ENCODE peak calls at places on chromosomes 12 and 14, in six cellular contexts. One of them, this sample, is unnamed.
A peak's percentile ranks its signal among the peaks of the same experiment; 100 is the strongest.

GRCh38 chr12:6294533-6295186 is 15.8 kb upstream of the PLEKHG6 start:
- DNase-seq in memory B cell: no peak
- DNase-seq in GDM1: no peak
- DNase-seq in putamen: no peak
- DNase-seq in stimulated activated CD4-positive, alpha-beta T cell treated with anti-CD3 and anti-CD28 coated beads, Interleukin-2, amount 100 ng/mL, for 48 hours: no peak
- DNase-seq in right atrium auricular region: no peak
- DNase-seq in this sample: no peak

GRCh38 chr12:75694891-75695290 is 183.5 kb upstream of the KRR1 start:
- DNase-seq in putamen: no peak
- DNase-seq in memory B cell: no peak
- DNase-seq in GDM1: no peak
- DNase-seq in right atrium auricular region: no peak
- DNase-seq in stimulated activated CD4-positive, alpha-beta T cell treated with anti-CD3 and anti-CD28 coated beads, Interleukin-2, amount 100 ng/mL, for 48 hours: no peak
- DNase-seq in this sample: no peak

GRCh38 chr12:70609739-70610491 is 27.3 kb downstream of the PTPRB start:
- DNase-seq in stimulated activated CD4-positive, alpha-beta T cell treated with anti-CD3 and anti-CD28 coated beads, Interleukin-2, amount 100 ng/mL, for 48 hours: no peak
- DNase-seq in right atrium auricular region: peak; percentile 74
- DNase-seq in GDM1: peak; percentile 2
- DNase-seq in memory B cell: no peak
- DNase-seq in putamen: no peak
- DNase-seq in this sample: peak; percentile 27

GRCh38 chr14:99250636-99251208 is 21.3 kb downstream of the BCL11B start:
- DNase-seq in stimulated activated CD4-positive, alpha-beta T cell treated with anti-CD3 and anti-CD28 coated beads, Interleukin-2, amount 100 ng/mL, for 48 hours: no peak
- DNase-seq in memory B cell: no peak
- DNase-seq in GDM1: no peak
- DNase-seq in right atrium auricular region: no peak
- DNase-seq in putamen: no peak
- DNase-seq in this sample: no peak

GRCh38 chr14:99497341-99497740 is 16.1 kb downstream of the CCNK start:
- DNase-seq in memory B cell: no peak
- DNase-seq in GDM1: no peak
- DNase-seq in stimulated activated CD4-positive, alpha-beta T cell treated with anti-CD3 and anti-CD28 coated beads, Interleukin-2, amount 100 ng/mL, for 48 hours: no peak
- DNase-seq in putamen: no peak
- DNase-seq in right atrium auricular region: no peak
- DNase-seq in this sample: no peak

GRCh38 chr12:45946435-45946834 is 43.9 kb downstream of the SCAF11 start:
- DNase-seq in putamen: no peak
- DNase-seq in right atrium auricular region: no peak
- DNase-seq in memory B cell: no peak
- DNase-seq in GDM1: no peak
- DNase-seq in stimulated activated CD4-positive, alpha-beta T cell treated with anti-CD3 and anti-CD28 coated beads, Interleukin-2, amount 100 ng/mL, for 48 hours: no peak
- DNase-seq in this sample: no peak

GRCh38 chr14:23168246-23168645 is 15.2 kb downstream of the SLC7A8 start:
- DNase-seq in stimulated activated CD4-positive, alpha-beta T cell treated with anti-CD3 and anti-CD28 coated beads, Interleukin-2, amount 100 ng/mL, for 48 hours: no peak
- DNase-seq in GDM1: no peak
- DNase-seq in putamen: no peak
- DNase-seq in memory B cell: no peak
- DNase-seq in right atrium auricular region: no peak
- DNase-seq in this sample: no peak

GRCh38 chr12:14846878-14847580 is 3.7 kb upstream of the ART4 start:
- DNase-seq in memory B cell: no peak
- DNase-seq in GDM1: no peak
- DNase-seq in stimulated activated CD4-positive, alpha-beta T cell treated with anti-CD3 and anti-CD28 coated beads, Interleukin-2, amount 100 ng/mL, for 48 hours: no peak
- DNase-seq in right atrium auricular region: no peak
- DNase-seq in putamen: no peak
- DNase-seq in this sample: no peak

GRCh38 chr14:54549862-54550261 is 17.1 kb upstream of the SAMD4A start:
- DNase-seq in memory B cell: no peak
- DNase-seq in right atrium auricular region: no peak
- DNase-seq in putamen: no peak
- DNase-seq in stimulated activated CD4-positive, alpha-beta T cell treated with anti-CD3 and anti-CD28 coated beads, Interleukin-2, amount 100 ng/mL, for 48 hours: no peak
- DNase-seq in GDM1: no peak
- DNase-seq in this sample: no peak

GRCh38 chr12:119459481-119459880 is 125.0 kb downstream of the CCDC60 start:
- DNase-seq in right atrium auricular region: no peak
- DNase-seq in putamen: no peak
- DNase-seq in stimulated activated CD4-positive, alpha-beta T cell treated with anti-CD3 and anti-CD28 coated beads, Interleukin-2, amount 100 ng/mL, for 48 hours: no peak
- DNase-seq in GDM1: no peak
- DNase-seq in memory B cell: no peak
- DNase-seq in this sample: no peak

GRCh38 chr12:810635-811415 is 58.4 kb downstream of the WNK1 start:
- DNase-seq in GDM1: no peak
- DNase-seq in memory B cell: no peak
- DNase-seq in right atrium auricular region: no peak
- DNase-seq in putamen: peak; percentile 28
- DNase-seq in stimulated activated CD4-positive, alpha-beta T cell treated with anti-CD3 and anti-CD28 coated beads, Interleukin-2, amount 100 ng/mL, for 48 hours: peak; percentile 49
- DNase-seq in this sample: no peak

GRCh38 chr12:52198454-52199215 is 6.8 kb upstream of the KRT80 start:
- DNase-seq in right atrium auricular region: no peak
- DNase-seq in memory B cell: no peak
- DNase-seq in GDM1: peak; percentile 68
- DNase-seq in putamen: no peak
- DNase-seq in stimulated activated CD4-positive, alpha-beta T cell treated with anti-CD3 and anti-CD28 coated beads, Interleukin-2, amount 100 ng/mL, for 48 hours: no peak
- DNase-seq in this sample: no peak

GRCh38 chr12:107570721-107571120 is 114.9 kb upstream of the PWP1 start:
- DNase-seq in putamen: no peak
- DNase-seq in GDM1: no peak
- DNase-seq in stimulated activated CD4-positive, alpha-beta T cell treated with anti-CD3 and anti-CD28 coated beads, Interleukin-2, amount 100 ng/mL, for 48 hours: no peak
- DNase-seq in right atrium auricular region: no peak
- DNase-seq in memory B cell: no peak
- DNase-seq in this sample: no peak

GRCh38 chr12:56346663-56347062 is 8.0 kb downstream of the IL23A start:
- DNase-seq in right atrium auricular region: no peak
- DNase-seq in memory B cell: no peak
- DNase-seq in putamen: no peak
- DNase-seq in GDM1: no peak
- DNase-seq in stimulated activated CD4-positive, alpha-beta T cell treated with anti-CD3 and anti-CD28 coated beads, Interleukin-2, amount 100 ng/mL, for 48 hours: no peak
- DNase-seq in this sample: no peak

GRCh38 chr14:62954165-62954564 is 91.1 kb downstream of the KCNH5 start:
- DNase-seq in right atrium auricular region: no peak
- DNase-seq in stimulated activated CD4-positive, alpha-beta T cell treated with anti-CD3 and anti-CD28 coated beads, Interleukin-2, amount 100 ng/mL, for 48 hours: no peak
- DNase-seq in memory B cell: no peak
- DNase-seq in putamen: no peak
- DNase-seq in GDM1: no peak
- DNase-seq in this sample: no peak

GRCh38 chr14:58560208-58560607 is 77.6 kb upstream of the DACT1 start:
- DNase-seq in right atrium auricular region: no peak
- DNase-seq in memory B cell: no peak
- DNase-seq in putamen: no peak
- DNase-seq in stimulated activated CD4-positive, alpha-beta T cell treated with anti-CD3 and anti-CD28 coated beads, Interleukin-2, amount 100 ng/mL, for 48 hours: no peak
- DNase-seq in GDM1: no peak
- DNase-seq in this sample: no peak

GRCh38 chr14:72704507-72704906 is 189.4 kb downstream of the DPF3 start:
- DNase-seq in right atrium auricular region: no peak
- DNase-seq in GDM1: no peak
- DNase-seq in putamen: no peak
- DNase-seq in stimulated activated CD4-positive, alpha-beta T cell treated with anti-CD3 and anti-CD28 coated beads, Interleukin-2, amount 100 ng/mL, for 48 hours: no peak
- DNase-seq in memory B cell: no peak
- DNase-seq in this sample: no peak

GRCh38 chr12:54984602-54985376 is at the start of gene TESPA1:
- DNase-seq in GDM1: peak; percentile 90
- DNase-seq in stimulated activated CD4-positive, alpha-beta T cell treated with anti-CD3 and anti-CD28 coated beads, Interleukin-2, amount 100 ng/mL, for 48 hours: peak; percentile 75
- DNase-seq in memory B cell: peak; percentile 63
- DNase-seq in putamen: no peak
- DNase-seq in right atrium auricular region: peak; percentile 60
- DNase-seq in this sample: no peak

GRCh38 chr12:24814379-24815086 is 134.4 kb downstream of the BCAT1 start:
- DNase-seq in memory B cell: peak; percentile 17
- DNase-seq in stimulated activated CD4-positive, alpha-beta T cell treated with anti-CD3 and anti-CD28 coated beads, Interleukin-2, amount 100 ng/mL, for 48 hours: no peak
- DNase-seq in GDM1: no peak
- DNase-seq in putamen: no peak
- DNase-seq in right atrium auricular region: no peak
- DNase-seq in this sample: no peak

GRCh38 chr14:64789696-64790095 is 85.5 kb downstream of the PLEKHG3 start:
- DNase-seq in memory B cell: no peak
- DNase-seq in GDM1: no peak
- DNase-seq in stimulated activated CD4-positive, alpha-beta T cell treated with anti-CD3 and anti-CD28 coated beads, Interleukin-2, amount 100 ng/mL, for 48 hours: no peak
- DNase-seq in putamen: no peak
- DNase-seq in right atrium auricular region: no peak
- DNase-seq in this sample: no peak

GRCh38 chr12:121003650-121004049 is 12.6 kb downstream of the C12orf43 start:
- DNase-seq in stimulated activated CD4-positive, alpha-beta T cell treated with anti-CD3 and anti-CD28 coated beads, Interleukin-2, amount 100 ng/mL, for 48 hours: no peak
- DNase-seq in putamen: no peak
- DNase-seq in GDM1: no peak
- DNase-seq in memory B cell: no peak
- DNase-seq in right atrium auricular region: no peak
- DNase-seq in this sample: no peak

GRCh38 chr12:43396671-43397070 is 155.3 kb downstream of the ADAMTS20 start:
- DNase-seq in GDM1: no peak
- DNase-seq in memory B cell: no peak
- DNase-seq in stimulated activated CD4-positive, alpha-beta T cell treated with anti-CD3 and anti-CD28 coated beads, Interleukin-2, amount 100 ng/mL, for 48 hours: no peak
- DNase-seq in putamen: no peak
- DNase-seq in right atrium auricular region: no peak
- DNase-seq in this sample: no peak

GRCh38 chr12:4589941-4590340 is 27.9 kb downstream of the DYRK4 start:
- DNase-seq in right atrium auricular region: no peak
- DNase-seq in memory B cell: no peak
- DNase-seq in stimulated activated CD4-positive, alpha-beta T cell treated with anti-CD3 and anti-CD28 coated beads, Interleukin-2, amount 100 ng/mL, for 48 hours: no peak
- DNase-seq in GDM1: no peak
- DNase-seq in putamen: no peak
- DNase-seq in this sample: no peak

GRCh38 chr12:22283006-22283506 is 51.5 kb downstream of the ST8SIA1 start:
- DNase-seq in putamen: no peak
- DNase-seq in memory B cell: no peak
- DNase-seq in right atrium auricular region: no peak
- DNase-seq in stimulated activated CD4-positive, alpha-beta T cell treated with anti-CD3 and anti-CD28 coated beads, Interleukin-2, amount 100 ng/mL, for 48 hours: no peak
- DNase-seq in GDM1: no peak
- DNase-seq in this sample: no peak

GRCh38 chr12:7439579-7440505 is 4.1 kb downstream of the CD163L1 start:
- DNase-seq in right atrium auricular region: no peak
- DNase-seq in putamen: peak; percentile 3
- DNase-seq in stimulated activated CD4-positive, alpha-beta T cell treated with anti-CD3 and anti-CD28 coated beads, Interleukin-2, amount 100 ng/mL, for 48 hours: peak; percentile 17
- DNase-seq in GDM1: no peak
- DNase-seq in memory B cell: no peak
- DNase-seq in this sample: peak; percentile 63

GRCh38 chr12:18696971-18697602 is 40.7 kb downstream of the PLCZ1 start:
- DNase-seq in stimulated activated CD4-positive, alpha-beta T cell treated with anti-CD3 and anti-CD28 coated beads, Interleukin-2, amount 100 ng/mL, for 48 hours: no peak
- DNase-seq in putamen: no peak
- DNase-seq in GDM1: no peak
- DNase-seq in right atrium auricular region: no peak
- DNase-seq in memory B cell: no peak
- DNase-seq in this sample: no peak

GRCh38 chr12:84694111-84694510 is 218.5 kb downstream of the SLC6A15 start:
- DNase-seq in memory B cell: no peak
- DNase-seq in right atrium auricular region: no peak
- DNase-seq in GDM1: no peak
- DNase-seq in stimulated activated CD4-positive, alpha-beta T cell treated with anti-CD3 and anti-CD28 coated beads, Interleukin-2, amount 100 ng/mL, for 48 hours: no peak
- DNase-seq in putamen: no peak
- DNase-seq in this sample: no peak

GRCh38 chr14:100840286-100840685 is 14.4 kb downstream of the MEG3 start:
- DNase-seq in memory B cell: no peak
- DNase-seq in stimulated activated CD4-positive, alpha-beta T cell treated with anti-CD3 and anti-CD28 coated beads, Interleukin-2, amount 100 ng/mL, for 48 hours: no peak
- DNase-seq in putamen: no peak
- DNase-seq in GDM1: no peak
- DNase-seq in right atrium auricular region: no peak
- DNase-seq in this sample: peak; percentile 35

GRCh38 chr12:102879-103168 is 36.3 kb downstream of the IQSEC3 start:
- DNase-seq in stimulated activated CD4-positive, alpha-beta T cell treated with anti-CD3 and anti-CD28 coated beads, Interleukin-2, amount 100 ng/mL, for 48 hours: no peak
- DNase-seq in GDM1: no peak
- DNase-seq in right atrium auricular region: no peak
- DNase-seq in memory B cell: no peak
- DNase-seq in putamen: no peak
- DNase-seq in this sample: no peak

GRCh38 chr12:13153180-13153579 is 43.3 kb upstream of the EMP1 start:
- DNase-seq in GDM1: no peak
- DNase-seq in right atrium auricular region: no peak
- DNase-seq in stimulated activated CD4-positive, alpha-beta T cell treated with anti-CD3 and anti-CD28 coated beads, Interleukin-2, amount 100 ng/mL, for 48 hours: no peak
- DNase-seq in memory B cell: no peak
- DNase-seq in putamen: no peak
- DNase-seq in this sample: no peak

GRCh38 chr14:96039633-96040311 is 610 bp downstream of the C14orf132 start:
- DNase-seq in memory B cell: no peak
- DNase-seq in GDM1: no peak
- DNase-seq in putamen: peak; percentile 75
- DNase-seq in stimulated activated CD4-positive, alpha-beta T cell treated with anti-CD3 and anti-CD28 coated beads, Interleukin-2, amount 100 ng/mL, for 48 hours: peak; percentile 7
- DNase-seq in right atrium auricular region: no peak
- DNase-seq in this sample: peak; percentile 49

GRCh38 chr14:32109676-32110075 is 32.6 kb downstream of the ARHGAP5 start:
- DNase-seq in right atrium auricular region: no peak
- DNase-seq in putamen: no peak
- DNase-seq in GDM1: no peak
- DNase-seq in stimulated activated CD4-positive, alpha-beta T cell treated with anti-CD3 and anti-CD28 coated beads, Interleukin-2, amount 100 ng/mL, for 48 hours: no peak
- DNase-seq in memory B cell: no peak
- DNase-seq in this sample: no peak

GRCh38 chr14:98633380-98633779 is 638.6 kb downstream of the BCL11B start:
- DNase-seq in GDM1: no peak
- DNase-seq in right atrium auricular region: no peak
- DNase-seq in putamen: peak; percentile 92
- DNase-seq in stimulated activated CD4-positive, alpha-beta T cell treated with anti-CD3 and anti-CD28 coated beads, Interleukin-2, amount 100 ng/mL, for 48 hours: no peak
- DNase-seq in memory B cell: no peak
- DNase-seq in this sample: no peak

GRCh38 chr14:101929946-101930345 is 34.4 kb upstream of the DYNC1H1 start:
- DNase-seq in right atrium auricular region: no peak
- DNase-seq in GDM1: no peak
- DNase-seq in stimulated activated CD4-positive, alpha-beta T cell treated with anti-CD3 and anti-CD28 coated beads, Interleukin-2, amount 100 ng/mL, for 48 hours: no peak
- DNase-seq in memory B cell: no peak
- DNase-seq in putamen: no peak
- DNase-seq in this sample: no peak

GRCh38 chr12:11981174-11981733 is 89.5 kb upstream of the BCL2L14 start:
- DNase-seq in stimulated activated CD4-positive, alpha-beta T cell treated with anti-CD3 and anti-CD28 coated beads, Interleukin-2, amount 100 ng/mL, for 48 hours: peak; percentile 40
- DNase-seq in GDM1: peak; percentile 0
- DNase-seq in memory B cell: no peak
- DNase-seq in putamen: no peak
- DNase-seq in right atrium auricular region: no peak
- DNase-seq in this sample: no peak

GRCh38 chr14:58978336-58978735 is 210.1 kb upstream of the DAAM1 start:
- DNase-seq in GDM1: no peak
- DNase-seq in memory B cell: no peak
- DNase-seq in putamen: no peak
- DNase-seq in right atrium auricular region: no peak
- DNase-seq in stimulated activated CD4-positive, alpha-beta T cell treated with anti-CD3 and anti-CD28 coated beads, Interleukin-2, amount 100 ng/mL, for 48 hours: no peak
- DNase-seq in this sample: no peak

This sample was measured in neural crest cell.